ENCODE peak calls at places on chromosome 10, in eight cellular contexts. P is kidney epithelial cell, Q is GM23338, E is IMR-90, F is fibroblast of the aortic adventitia, A is foreskin fibroblast, I is cardiac fibroblast, J is choroid plexus epithelial cell. M is an unnamed sample.

GRCh38 chr10:34183397-34183796 is 631.7 kb downstream of the PARD3 start:
- DNase-seq in P (no peak), Q (peak; percentile 69), E (no peak), F (no peak), A (no peak), I (no peak), J (no peak), M (no peak)

GRCh38 chr10:46289209-46289810 is 2.5 kb downstream of the ANTXRL start:
- DNase-seq in P (no peak), Q (no peak), E (peak; percentile 13), F (no peak), A (no peak), I (no peak), J (no peak), M (no peak)

GRCh38 chr10:68305889-68306288 is 26.0 kb upstream of the HNRNPH3 start:
- DNase-seq in P (no peak), Q (no peak), E (no peak), F (no peak), A (no peak), I (no peak), J (no peak), M (no peak)

GRCh38 chr10:116718058-116718457 is 24.3 kb downstream of the HSPA12A start:
- DNase-seq in P (no peak), Q (no peak), E (no peak), F (no peak), A (no peak), I (no peak), J (no peak), M (no peak)

GRCh38 chr10:123573236-123574147 is 92.7 kb upstream of the GPR26 start:
- DNase-seq in P (no peak), Q (peak; percentile 95), E (no peak), F (peak; percentile 6), A (peak; percentile 4), I (peak; percentile 4), J (peak; percentile 7), M (no peak)

GRCh38 chr10:15188629-15189028 is 20.1 kb upstream of the NMT2 start:
- DNase-seq in P (no peak), Q (no peak), E (no peak), F (no peak), A (no peak), I (no peak), J (no peak), M (no peak)

GRCh38 chr10:42984761-42985325 is 92.0 kb upstream of the RET start:
- DNase-seq in P (no peak), Q (no peak), E (no peak), F (no peak), A (no peak), I (no peak), J (no peak), M (no peak)

GRCh38 chr10:127148066-127148932 is 48.1 kb downstream of the INSYN2A start:
- DNase-seq in P (peak; percentile 79), Q (no peak), E (peak; percentile 91), F (peak; percentile 86), A (peak; percentile 94), I (peak; percentile 70), J (peak; percentile 81), M (no peak)

GRCh38 chr10:58414270-58415041 is 29.2 kb downstream of the TFAM start:
- DNase-seq in P (peak; percentile 70), Q (peak; percentile 54), E (peak; percentile 80), F (peak; percentile 92), A (peak; percentile 85), I (peak; percentile 89), J (peak; percentile 91), M (no peak)

GRCh38 chr10:57008189-57008588 is 647.1 kb upstream of the ZWINT start:
- DNase-seq in P (no peak), Q (no peak), E (no peak), F (no peak), A (no peak), I (no peak), J (no peak), M (no peak)

GRCh38 chr10:5975641-5976473 is 1.5 kb downstream of the IL15RA start:
- DNase-seq in P (no peak), Q (no peak), E (peak; percentile 38), F (peak; percentile 45), A (peak; percentile 41), I (peak; percentile 64), J (peak; percentile 27), M (no peak)

GRCh38 chr10:115558252-115558651 is 465.1 kb downstream of the ATRNL1 start:
- DNase-seq in P (no peak), Q (peak; percentile 57), E (no peak), F (no peak), A (no peak), I (no peak), J (no peak), M (no peak)

GRCh38 chr10:86632009-86632800 is 22.1 kb upstream of the OPN4 start:
- DNase-seq in P (no peak), Q (peak; percentile 94), E (no peak), F (no peak), A (peak; percentile 64), I (peak; percentile 21), J (no peak), M (no peak)

GRCh38 chr10:5293691-5294550 is 70.8 kb upstream of the UCN3 start:
- DNase-seq in P (no peak), Q (peak; percentile 95), E (peak; percentile 33), F (no peak), A (peak; percentile 83), I (peak; percentile 44), J (peak; percentile 77), M (no peak)

GRCh38 chr10:103967433-103968142 is 648 bp downstream of the SLK start:
- DNase-seq in P (no peak), Q (peak; percentile 46), E (no peak), F (peak; percentile 30), A (peak; percentile 64), I (peak; percentile 32), J (no peak), M (no peak)

GRCh38 chr10:81872206-81872605 is 2.8 kb upstream of the NRG3 start:
- DNase-seq in P (peak; percentile 71), Q (no peak), E (no peak), F (no peak), A (peak; percentile 38), I (no peak), J (peak; percentile 45), M (no peak)

GRCh38 chr10:6382081-6382480 is 179.3 kb downstream of the PFKFB3 start:
- DNase-seq in P (no peak), Q (no peak), E (peak; percentile 74), F (peak; percentile 49), A (peak; percentile 59), I (peak; percentile 30), J (no peak), M (no peak)

GRCh38 chr10:126171555-126171954 is 216.7 kb downstream of the ADAM12 start:
- DNase-seq in P (no peak), Q (no peak), E (peak; percentile 79), F (peak; percentile 95), A (peak; percentile 82), I (peak; percentile 80), J (peak; percentile 87), M (peak; percentile 96)

GRCh38 chr10:4802711-4803487 is 23.1 kb upstream of the AKR1E2 start:
- DNase-seq in P (no peak), Q (no peak), E (no peak), F (no peak), A (no peak), I (no peak), J (no peak), M (no peak)

GRCh38 chr10:16991011-16991410 is 138.6 kb downstream of the CUBN start:
- DNase-seq in P (no peak), Q (no peak), E (no peak), F (no peak), A (no peak), I (no peak), J (no peak), M (no peak)

GRCh38 chr10:32179836-32180235 is 123.6 kb upstream of the KIF5B start:
- DNase-seq in P (no peak), Q (no peak), E (no peak), F (no peak), A (no peak), I (no peak), J (no peak), M (no peak)

GRCh38 chr10:73827346-73828089 is 16.1 kb upstream of the NDST2 start:
- DNase-seq in P (peak; percentile 42), Q (no peak), E (no peak), F (no peak), A (peak; percentile 36), I (no peak), J (no peak), M (no peak)

GRCh38 chr10:60809157-60809556 is 30.9 kb downstream of the CDK1 start:
- DNase-seq in P (no peak), Q (no peak), E (peak; percentile 75), F (peak; percentile 66), A (peak; percentile 88), I (peak; percentile 80), J (peak; percentile 91), M (no peak)

GRCh38 chr10:35412336-35412735 is 76.0 kb downstream of the CCNY start:
- DNase-seq in P (no peak), Q (no peak), E (peak; percentile 28), F (no peak), A (no peak), I (no peak), J (no peak), M (no peak)
- H3K4me3 ChIP-seq in P (no peak overlapping the region), Q (no peak overlapping the region), E (no peak overlapping the region), F (no peak overlapping the region), A (no peak overlapping the region), I (no peak overlapping the region), J (no peak overlapping the region), M (no peak overlapping the region)

DNA sequence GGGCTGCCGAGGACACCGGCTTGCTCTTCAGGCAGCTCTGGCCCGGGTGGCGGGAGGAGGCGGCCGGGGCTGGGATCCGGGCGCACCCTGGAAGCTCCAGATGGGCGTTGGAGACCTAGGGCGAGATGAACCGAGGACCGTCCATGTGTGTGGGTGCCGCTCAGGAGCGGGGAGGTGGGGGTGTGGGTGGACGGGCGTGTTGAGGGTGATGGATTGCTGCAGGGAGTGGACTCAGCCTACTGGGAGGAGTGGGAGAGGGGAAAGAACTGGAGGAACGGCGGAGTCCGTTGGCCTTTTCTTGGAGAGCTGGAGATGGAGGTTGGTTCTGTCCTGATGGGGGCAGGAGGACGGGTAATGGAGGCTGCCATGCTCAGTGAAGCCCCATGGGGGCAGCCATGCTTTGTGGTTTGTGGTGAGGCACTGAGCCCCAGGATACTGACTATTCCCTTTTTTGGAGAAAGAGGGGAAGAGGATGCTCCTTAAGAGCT is 27.1 kb downstream of the HIF1AN start:
- DNase-seq in P (no peak), Q (peak; percentile 85), E (peak; percentile 37), F (peak; percentile 49), A (peak; percentile 70), I (peak; percentile 46), J (peak; percentile 44), M (no peak)
- TF ChIP-seq CTCF in P (peak; percentile 69), Q (peak; percentile 75), E (peak; percentile 47), F (peak; percentile 55), A (peak; percentile 39), I (peak; percentile 46), J (peak; percentile 53), M (peak; percentile 27)

GRCh38 chr10:119479048-119479394 is 63.5 kb downstream of the RGS10 start:
- DNase-seq in P (no peak), Q (no peak), E (no peak), F (no peak), A (peak; percentile 40), I (no peak), J (no peak), M (no peak)
- H3K4me3 ChIP-seq in P (no peak overlapping the region), Q (no peak overlapping the region), E (no peak overlapping the region), F (no peak overlapping the region), A (no peak overlapping the region), I (no peak overlapping the region), J (no peak overlapping the region), M (no peak overlapping the region)

DNA sequence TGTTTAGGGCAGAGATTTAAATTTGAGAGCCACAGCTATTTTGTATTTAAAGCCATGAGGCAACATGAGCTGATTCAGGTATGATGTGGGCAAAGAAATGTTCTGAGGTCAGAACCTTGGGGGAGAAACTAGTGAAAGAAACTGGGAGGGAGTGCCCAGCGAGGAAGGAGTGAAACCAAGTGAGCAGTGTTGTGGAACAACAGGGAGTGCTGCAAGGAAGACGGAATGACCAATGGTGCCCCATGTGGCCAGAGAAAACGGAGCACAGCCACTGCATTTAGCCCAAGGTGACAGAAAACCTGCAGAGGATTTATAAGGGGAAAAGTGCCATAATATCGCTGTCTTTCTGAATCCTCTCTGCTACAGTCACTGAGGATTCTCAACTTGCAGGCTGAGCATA is 777.2 kb downstream of the CCSER2 start:
- DNase-seq in P (no peak), Q (peak; percentile 41), E (no peak), F (no peak), A (no peak), I (no peak), J (no peak), M (no peak)
- TF ChIP-seq CTCF in P (peak; percentile 33), Q (peak; percentile 28), E (no peak), F (no peak), A (no peak), I (no peak), J (no peak), M (no peak)

M was measured in AG04449.